ENCODE peak calls at places on chromosomes 13 and 19, in four cellular contexts. One of them, this sample, is unnamed. For H3K4me1, the result is how much of the 10 kb centered on the place peaks cover.

GRCh38 chr19:12840091-12841079 is 2.1 kb downstream of the MAST1 start:
- DNase-seq in mesendoderm: peak
- DNase-seq in IMR-90: peak
- DNase-seq in neuronal stem cell: peak
- DNase-seq in this sample: peak

GRCh38 chr13:93775507-93776108 is 549.0 kb downstream of the GPC6 start:
- DNase-seq in IMR-90: peak
- DNase-seq in mesendoderm: no peak
- DNase-seq in neuronal stem cell: no peak
- DNase-seq in this sample: no peak

GRCh38 chr13:106503730-106504129 is 31.7 kb downstream of the EFNB2 start:
- DNase-seq in mesendoderm: no peak
- DNase-seq in IMR-90: peak
- DNase-seq in neuronal stem cell: no peak
- DNase-seq in this sample: no peak

GRCh38 chr13:74919914-74920313 is 562.1 kb downstream of the TBC1D4 start:
- DNase-seq in IMR-90: no peak
- DNase-seq in neuronal stem cell: no peak
- DNase-seq in mesendoderm: no peak
- DNase-seq in this sample: no peak

GRCh38 chr13:51895906-51896888 is 34.4 kb downstream of the CCDC70 start:
- DNase-seq in neuronal stem cell: peak
- DNase-seq in mesendoderm: peak
- DNase-seq in IMR-90: peak
- DNase-seq in this sample: peak

GRCh38 chr19:29439688-29440550 is 85.9 kb upstream of the VSTM2B start:
- DNase-seq in mesendoderm: no peak
- DNase-seq in neuronal stem cell: no peak
- DNase-seq in IMR-90: no peak
- DNase-seq in this sample: no peak

GRCh38 chr13:85693889-85694511 is 105.2 kb downstream of the SLITRK6 start:
- DNase-seq in IMR-90: peak
- DNase-seq in neuronal stem cell: no peak
- DNase-seq in mesendoderm: peak
- DNase-seq in this sample: no peak

GRCh38 chr19:18349524-18350128 is 9.2 kb downstream of the PGPEP1 start:
- DNase-seq in IMR-90: peak
- DNase-seq in mesendoderm: peak
- DNase-seq in neuronal stem cell: no peak
- DNase-seq in this sample: no peak

GRCh38 chr13:30154531-30154930 is 152.8 kb downstream of the KATNAL1 start:
- DNase-seq in IMR-90: no peak
- DNase-seq in mesendoderm: no peak
- DNase-seq in neuronal stem cell: no peak
- DNase-seq in this sample: no peak

GRCh38 chr13:27201661-27202060 is 30.1 kb upstream of the USP12 start:
- DNase-seq in neuronal stem cell: no peak
- DNase-seq in mesendoderm: no peak
- DNase-seq in IMR-90: peak
- DNase-seq in this sample: no peak

GRCh38 chr13:38947049-38947448 is 43.6 kb downstream of the STOML3 start:
- DNase-seq in neuronal stem cell: no peak
- DNase-seq in mesendoderm: peak
- DNase-seq in IMR-90: no peak
- DNase-seq in this sample: no peak

GRCh38 chr19:6752257-6753177 is 13.0 kb downstream of the TRIP10 start:
- DNase-seq in neuronal stem cell: no peak
- DNase-seq in mesendoderm: peak
- DNase-seq in IMR-90: no peak
- DNase-seq in this sample: peak

GRCh38 chr19:17243854-17244617 is 1.7 kb downstream of the NR2F6 start:
- DNase-seq in IMR-90: peak
- DNase-seq in mesendoderm: peak
- DNase-seq in neuronal stem cell: no peak
- DNase-seq in this sample: peak

GRCh38 chr13:110229905-110230563 is 76.9 kb downstream of the COL4A1 start:
- DNase-seq in mesendoderm: no peak
- DNase-seq in IMR-90: no peak
- DNase-seq in neuronal stem cell: no peak
- DNase-seq in this sample: no peak

GRCh38 chr13:110018009-110018408 is 231.6 kb upstream of the IRS2 start:
- DNase-seq in mesendoderm: no peak
- DNase-seq in neuronal stem cell: no peak
- DNase-seq in IMR-90: peak
- DNase-seq in this sample: no peak

GRCh38 chr13:34411881-34412280 is 530.2 kb upstream of the NBEA start:
- DNase-seq in mesendoderm: no peak
- DNase-seq in IMR-90: no peak
- DNase-seq in neuronal stem cell: no peak
- DNase-seq in this sample: no peak

GRCh38 chr13:74641586-74641985 is 507.4 kb upstream of the KLF12 start:
- DNase-seq in IMR-90: peak
- DNase-seq in mesendoderm: no peak
- DNase-seq in neuronal stem cell: no peak
- DNase-seq in this sample: no peak

GRCh38 chr19:17236831-17237543 is 8.7 kb downstream of the NR2F6 start:
- DNase-seq in mesendoderm: no peak
- DNase-seq in IMR-90: no peak
- DNase-seq in neuronal stem cell: no peak
- DNase-seq in this sample: no peak

GRCh38 chr19:55777528-55777927 is 8.6 kb downstream of the RFPL4AL1 start:
- DNase-seq in mesendoderm: no peak
- DNase-seq in neuronal stem cell: no peak
- DNase-seq in IMR-90: no peak
- DNase-seq in this sample: no peak

GRCh38 chr13:91298060-91298459 is 49.4 kb upstream of the MIR17HG start:
- DNase-seq in mesendoderm: no peak
- DNase-seq in IMR-90: no peak
- DNase-seq in neuronal stem cell: no peak
- DNase-seq in this sample: no peak

GRCh38 chr13:32446778-32447465 is 19.0 kb upstream of the N4BP2L1 start:
- DNase-seq in IMR-90: no peak
- DNase-seq in neuronal stem cell: no peak
- DNase-seq in mesendoderm: peak
- DNase-seq in this sample: no peak

GRCh38 chr13:32445461-32445860 is 17.5 kb upstream of the N4BP2L1 start:
- DNase-seq in neuronal stem cell: no peak
- DNase-seq in IMR-90: no peak
- DNase-seq in mesendoderm: no peak
- DNase-seq in this sample: no peak

GRCh38 chr13:32446220-32446619 is 18.3 kb upstream of the N4BP2L1 start:
- DNase-seq in IMR-90: no peak
- DNase-seq in mesendoderm: no peak
- DNase-seq in neuronal stem cell: no peak
- DNase-seq in this sample: no peak

GRCh38 chr13:32448224-32448623 is 20.3 kb upstream of the N4BP2L1 start:
- DNase-seq in mesendoderm: no peak
- DNase-seq in neuronal stem cell: no peak
- DNase-seq in IMR-90: no peak
- DNase-seq in this sample: no peak

GRCh38 chr13:32443111-32443510 is 15.2 kb upstream of the N4BP2L1 start:
- DNase-seq in mesendoderm: peak
- DNase-seq in IMR-90: peak
- DNase-seq in neuronal stem cell: no peak
- DNase-seq in this sample: no peak
- H3K4me1 ChIP-seq in mesendoderm: under half
- H3K4me1 ChIP-seq in IMR-90: under half
- H3K4me1 ChIP-seq in neuronal stem cell: under half
- H3K4me1 ChIP-seq in this sample: under half

GRCh38 chr13:97242755-97243497 is 20.8 kb downstream of the MBNL2 start:
- DNase-seq in mesendoderm: no peak
- DNase-seq in neuronal stem cell: no peak
- DNase-seq in IMR-90: no peak
- DNase-seq in this sample: no peak
- H3K18ac ChIP-seq in mesendoderm: no peak
- H3K18ac ChIP-seq in neuronal stem cell: no peak
- H3K18ac ChIP-seq in IMR-90: no peak
- H3K18ac ChIP-seq in this sample: no peak

GRCh38 chr19:20365146-20365545 is 198.1 kb downstream of the ZNF486 start:
- DNase-seq in mesendoderm: no peak
- DNase-seq in neuronal stem cell: no peak
- DNase-seq in IMR-90: no peak
- DNase-seq in this sample: no peak

GRCh38 chr19:20357921-20358320 is 190.9 kb downstream of the ZNF486 start:
- DNase-seq in mesendoderm: no peak
- DNase-seq in neuronal stem cell: no peak
- DNase-seq in IMR-90: no peak
- DNase-seq in this sample: no peak

DNA sequence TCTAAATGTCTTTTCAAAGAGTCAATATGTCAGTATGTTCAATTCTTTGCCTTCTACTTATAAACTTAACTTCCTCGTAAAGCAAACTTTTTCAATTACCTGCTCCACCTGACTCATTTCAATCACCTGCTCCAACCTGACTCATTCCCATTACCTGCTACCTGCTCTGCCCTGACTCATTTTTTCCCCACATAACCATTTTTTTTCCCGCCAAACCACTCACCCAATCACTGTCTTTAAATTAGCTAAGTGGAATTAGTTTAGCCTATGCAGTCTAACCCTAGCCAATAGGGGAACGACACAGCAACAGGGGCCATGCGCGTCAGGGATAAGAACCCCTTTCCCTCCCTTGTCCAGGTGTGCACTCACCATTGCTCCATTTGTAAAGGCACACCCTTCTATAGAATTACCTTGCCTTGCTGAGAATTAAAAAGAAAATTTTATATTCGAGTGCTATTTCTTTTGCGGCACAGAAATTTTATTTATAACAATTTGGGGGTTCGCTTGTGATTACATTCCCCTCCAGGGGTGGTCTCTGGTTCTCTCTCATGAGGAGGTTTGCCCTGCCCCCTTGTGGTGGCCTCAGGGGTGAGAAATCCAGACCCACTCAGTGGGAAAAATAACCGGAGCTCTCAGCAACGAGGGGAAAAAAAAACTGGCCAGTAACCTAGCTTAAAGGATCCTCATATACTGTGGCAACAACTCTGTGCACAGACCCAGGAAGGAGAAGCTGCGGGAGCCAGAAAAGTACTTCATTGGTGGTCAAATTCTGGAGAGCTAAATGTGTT is 193.1 kb downstream of the ZNF486 start:
- DNase-seq in neuronal stem cell: no peak
- DNase-seq in IMR-90: no peak
- DNase-seq in mesendoderm: peak
- DNase-seq in this sample: peak
- H2AK5ac ChIP-seq in neuronal stem cell: no peak
- H2AK5ac ChIP-seq in IMR-90: no peak
- H2AK5ac ChIP-seq in mesendoderm: no peak
- H2AK5ac ChIP-seq in this sample: no peak

DNA sequence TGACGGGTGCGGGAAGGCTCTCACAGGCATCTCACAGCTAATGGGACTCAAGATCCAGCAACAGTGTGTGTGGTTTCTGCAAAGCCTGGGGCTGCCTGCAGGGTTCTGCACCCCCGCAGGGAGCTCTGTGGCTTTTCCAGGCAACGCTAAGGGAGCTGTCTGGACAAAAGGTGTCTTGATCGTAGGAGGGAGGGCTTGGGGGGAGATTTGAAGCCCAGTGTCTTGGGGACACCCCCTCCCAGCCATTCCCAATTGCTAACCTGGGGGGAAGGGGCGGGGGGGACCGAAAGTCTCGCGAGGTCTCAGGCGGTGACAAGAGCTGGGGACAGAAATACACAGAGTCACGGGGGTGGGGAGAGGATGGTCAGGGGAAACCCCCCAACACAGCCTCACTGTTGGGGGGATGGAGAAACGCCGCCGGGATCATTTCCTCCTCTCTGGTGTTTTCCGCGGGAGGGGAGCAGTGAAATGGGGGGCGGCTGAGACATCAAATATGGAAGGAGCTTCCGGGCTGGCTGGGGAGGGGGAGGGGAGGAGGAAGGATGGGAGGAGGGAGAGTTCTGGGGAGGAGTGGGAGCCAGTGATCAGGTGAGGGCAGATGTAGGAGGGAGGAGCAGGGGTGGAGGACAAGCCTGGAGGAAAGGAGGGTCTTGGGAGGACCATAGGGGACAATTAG is 13.3 kb downstream of the KCNC3 start:
- DNase-seq in IMR-90: no peak
- DNase-seq in mesendoderm: peak
- DNase-seq in neuronal stem cell: no peak
- DNase-seq in this sample: peak
- H3K4me1 ChIP-seq in IMR-90: under half
- H3K4me1 ChIP-seq in mesendoderm: under half
- H3K4me1 ChIP-seq in neuronal stem cell: under half
- H3K4me1 ChIP-seq in this sample: under half

GRCh38 chr19:48554385-48555091 is 2.6 kb downstream of the SULT2B1 start:
- DNase-seq in neuronal stem cell: peak
- DNase-seq in mesendoderm: peak
- DNase-seq in IMR-90: no peak
- DNase-seq in this sample: peak
- H3K18ac ChIP-seq in neuronal stem cell: peak
- H3K18ac ChIP-seq in mesendoderm: peak
- H3K18ac ChIP-seq in IMR-90: no peak
- H3K18ac ChIP-seq in this sample: peak

GRCh38 chr19:4794971-4795370 is 3.4 kb downstream of the FEM1A start:
- DNase-seq in mesendoderm: no peak
- DNase-seq in neuronal stem cell: no peak
- DNase-seq in IMR-90: no peak
- DNase-seq in this sample: no peak

GRCh38 chr19:4795400-4795799 is 3.9 kb downstream of the FEM1A start:
- DNase-seq in mesendoderm: no peak
- DNase-seq in neuronal stem cell: no peak
- DNase-seq in IMR-90: peak
- DNase-seq in this sample: no peak

DNA sequence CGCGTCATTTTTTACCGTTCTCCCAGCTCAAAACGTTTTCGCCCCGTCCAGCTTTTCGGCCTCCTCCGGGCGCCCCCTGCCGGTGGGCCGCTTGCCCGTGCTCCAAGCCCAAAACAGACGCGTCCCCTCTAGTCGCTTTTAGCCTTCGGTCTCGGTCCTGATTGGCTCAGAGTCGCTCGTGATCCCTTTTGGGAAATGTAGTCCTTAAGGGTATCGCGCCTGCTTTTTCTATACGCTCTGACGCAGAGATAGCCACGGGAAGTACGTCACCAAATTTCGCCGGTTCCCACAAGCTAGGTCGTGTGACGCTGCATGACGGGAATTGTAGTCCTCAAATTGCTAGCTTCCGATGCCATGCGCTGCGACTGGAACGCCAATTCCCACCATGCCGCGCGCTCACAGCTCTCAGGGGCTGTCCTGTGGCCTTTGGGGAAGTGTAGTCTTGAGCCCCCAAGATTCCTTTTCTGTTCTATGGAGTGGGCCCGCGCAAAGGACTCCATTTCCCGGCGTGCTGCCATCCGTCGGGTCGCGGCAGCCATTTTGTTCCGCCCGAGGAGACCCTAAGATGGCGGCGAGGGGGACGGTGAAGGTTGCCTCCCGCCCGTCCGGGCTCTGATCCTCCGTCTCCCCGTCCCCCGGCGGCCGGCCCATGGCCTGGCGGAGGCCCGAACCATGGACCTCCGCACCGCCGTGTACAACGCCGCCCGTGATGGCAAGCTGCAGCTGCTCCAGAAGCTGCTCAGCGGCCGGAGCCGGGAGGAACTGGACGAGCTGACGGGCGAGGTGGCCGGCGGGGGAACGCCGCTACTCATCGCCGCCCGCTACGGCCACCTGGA is at the start of gene FEM1A:
- DNase-seq in mesendoderm: peak
- DNase-seq in neuronal stem cell: peak
- DNase-seq in IMR-90: peak
- DNase-seq in this sample: peak
- H2AK5ac ChIP-seq in mesendoderm: no peak
- H2AK5ac ChIP-seq in neuronal stem cell: peak
- H2AK5ac ChIP-seq in IMR-90: peak
- H2AK5ac ChIP-seq in this sample: no peak